ENCODE peak calls at places on chromosomes 7 and 10, in seven cellular contexts. Q, D, O, J, E, I and U are unnamed samples.
A peak's percentile ranks its signal among the peaks of the same experiment; 100 is the strongest.

GRCh38 chr7:138755831-138756590 is 41.8 kb upstream of the TMEM213 start:
- DNase-seq in O (no peak), D (no peak), Q (no peak), I (no peak), J (no peak), E (no peak), U (no peak)

GRCh38 chr7:148385009-148385682 is 205.4 kb upstream of the C7orf33 start:
- DNase-seq in O (no peak), I (peak; percentile 7), D (no peak), J (no peak), E (peak; percentile 47), Q (no peak), U (no peak)

GRCh38 chr7:103914147-103914899 is 75.1 kb downstream of the RELN start:
- DNase-seq in J (no peak), O (no peak), D (no peak), E (no peak), I (no peak), Q (peak; percentile 39), U (no peak)

GRCh38 chr7:50446542-50446960 is 3.6 kb downstream of the FIGNL1 start:
- DNase-seq in I (no peak), D (no peak), E (no peak), O (no peak), Q (peak; percentile 68), J (peak; percentile 92), U (no peak)

GRCh38 chr7:91913612-91914011 is 27.1 kb upstream of the AKAP9 start:
- DNase-seq in J (peak; percentile 92), D (peak; percentile 68), I (no peak), O (no peak), E (no peak), Q (peak; percentile 78), U (no peak)

GRCh38 chr7:98745722-98746318 is 124.0 kb downstream of the TMEM130 start:
- DNase-seq in E (peak; percentile 54), O (peak; percentile 85), I (peak; percentile 82), Q (peak; percentile 52), D (peak; percentile 55), J (peak; percentile 24), U (no peak)

GRCh38 chr7:142405122-142405765 is 147.4 kb upstream of the PRSS58 start:
- DNase-seq in I (no peak), J (peak; percentile 33), D (no peak), E (no peak), O (no peak), Q (peak; percentile 55), U (no peak)

GRCh38 chr10:130418731-130419130 is 282.5 kb downstream of the GLRX3 start:
- DNase-seq in Q (no peak), I (no peak), J (no peak), E (no peak), O (no peak), D (no peak), U (peak; percentile 45)

GRCh38 chr7:24717247-24717622 is 40.0 kb downstream of the GSDME start:
- DNase-seq in J (no peak), I (no peak), D (no peak), O (no peak), E (no peak), Q (no peak), U (no peak)

GRCh38 chr7:66700633-66701131 is 39.9 kb upstream of the RABGEF1 start:
- DNase-seq in D (no peak), E (no peak), I (no peak), J (no peak), O (no peak), Q (no peak), U (no peak)

GRCh38 chr7:105350906-105351305 is 37.8 kb downstream of the SRPK2 start:
- DNase-seq in D (no peak), I (no peak), E (no peak), O (no peak), J (no peak), Q (no peak), U (no peak)

GRCh38 chr10:13536674-13537366 is 8.0 kb upstream of the BEND7 start:
- DNase-seq in Q (peak; percentile 59), J (peak; percentile 38), D (peak; percentile 56), I (peak; percentile 71), E (no peak), O (peak; percentile 67), U (no peak)

GRCh38 chr10:24457661-24458318 is 248.9 kb downstream of the KIAA1217 start:
- DNase-seq in J (peak; percentile 68), I (no peak), E (no peak), D (no peak), Q (peak; percentile 40), O (peak; percentile 40), U (no peak)

GRCh38 chr10:59830601-59831259 is 75.6 kb downstream of the CCDC6 start:
- DNase-seq in I (peak; percentile 55), J (peak; percentile 70), D (peak; percentile 75), O (peak; percentile 48), Q (peak; percentile 50), E (peak; percentile 19), U (no peak)

GRCh38 chr10:85642421-85643170 is 724.0 kb downstream of the GRID1 start:
- DNase-seq in D (peak; percentile 1), E (no peak), Q (no peak), O (no peak), J (peak; percentile 85), I (no peak), U (no peak)

GRCh38 chr10:123567984-123568745 is 98.0 kb upstream of the GPR26 start:
- DNase-seq in E (no peak), O (no peak), Q (no peak), I (no peak), J (no peak), D (no peak), U (no peak)

GRCh38 chr10:51000164-51000563 is 74.1 kb upstream of the PRKG1 start:
- DNase-seq in Q (peak; percentile 63), O (no peak), E (no peak), J (peak; percentile 92), D (peak; percentile 86), I (no peak), U (no peak)

GRCh38 chr7:79035858-79036257 is 417.6 kb downstream of the MAGI2 start:
- DNase-seq in E (no peak), D (no peak), Q (no peak), O (no peak), I (no peak), J (no peak), U (no peak)

GRCh38 chr10:3195706-3196105 is 23.1 kb upstream of the PITRM1 start:
- DNase-seq in J (no peak), I (no peak), Q (no peak), O (no peak), E (no peak), D (no peak), U (no peak)

GRCh38 chr7:2894118-2894940 is 50.2 kb upstream of the GNA12 start:
- DNase-seq in J (no peak), I (no peak), Q (no peak), O (peak; percentile 32), E (no peak), D (no peak), U (no peak)

GRCh38 chr10:43203491-43204393 is 63.1 kb downstream of the RASGEF1A start:
- DNase-seq in O (peak; percentile 24), E (peak; percentile 12), J (no peak), I (peak; percentile 2), D (peak; percentile 14), Q (no peak), U (peak; percentile 63)

GRCh38 chr10:97089209-97089865 is 96.4 kb downstream of the SLIT1 start:
- DNase-seq in O (no peak), D (no peak), I (no peak), E (peak; percentile 36), J (peak; percentile 9), Q (no peak), U (no peak)

GRCh38 chr7:138502023-138502767 is 42.1 kb downstream of the TRIM24 start:
- DNase-seq in J (peak; percentile 19), E (no peak), Q (no peak), O (no peak), I (no peak), D (no peak), U (no peak)

GRCh38 chr7:128137096-128137655 is 103.9 kb upstream of the LEP start:
- DNase-seq in O (no peak), J (peak; percentile 44), Q (peak; percentile 77), I (no peak), E (no peak), D (peak; percentile 70), U (no peak)

GRCh38 chr10:103254538-103255325 is 9.0 kb downstream of the RPEL1 start:
- DNase-seq in I (no peak), E (no peak), Q (peak; percentile 56), J (peak; percentile 56), D (no peak), O (no peak), U (no peak)

GRCh38 chr7:90766814-90767564 is 170.9 kb downstream of the CDK14 start:
- DNase-seq in J (peak; percentile 70), E (peak; percentile 59), D (peak; percentile 91), O (peak; percentile 79), I (no peak), Q (peak; percentile 44), U (no peak)

GRCh38 chr10:58334817-58335305 is at the start of gene UBE2D1:
- DNase-seq in D (peak; percentile 81), O (peak; percentile 93), Q (peak; percentile 77), I (peak; percentile 71), J (peak; percentile 54), E (peak; percentile 93), U (peak; percentile 45)